ENCODE peak calls at places on chromosomes 5 and 9, in eight cellular contexts. L is left lung, W is WTC11, M is hepatocyte, A is ovary, Z is fibroblast of lung, Q is RWPE1, E is pancreas. D is an unnamed sample.

GRCh38 chr9:114155967-114156294 is 594 bp downstream of the COL27A1 start:
- DNase-seq in L (peak), E (no peak), Q (peak), W (peak), A (no peak), M (no peak), Z (no peak), D (no peak)

GRCh38 chr9:77649109-77649812 is 1.1 kb upstream of the GNA14 start:
- DNase-seq in Q (peak), E (no peak), Z (peak), L (no peak), W (no peak), M (no peak), A (no peak), D (no peak)

GRCh38 chr5:62779010-62779422 is 200.4 kb downstream of the LRRC70 start:
- DNase-seq in A (no peak), L (no peak), Q (peak), E (no peak), Z (peak), M (peak), W (peak), D (no peak)

GRCh38 chr5:154756203-154756870 is 1.2 kb downstream of the LARP1 start:
- DNase-seq in Z (no peak), M (peak), W (no peak), E (peak), L (peak), Q (peak), A (peak), D (no peak)

GRCh38 chr5:65209341-65209740 is 272.4 kb downstream of the ADAMTS6 start:
- DNase-seq in A (no peak), W (no peak), Z (peak), L (no peak), E (no peak), Q (peak), M (no peak), D (no peak)

GRCh38 chr5:93621340-93621872 is 38.4 kb downstream of the NR2F1 start:
- DNase-seq in E (peak), Q (peak), A (peak), W (peak), Z (peak), L (peak), M (peak), D (peak)

GRCh38 chr9:123997665-123998277 is 13.8 kb upstream of the LHX2 start:
- DNase-seq in E (no peak), Z (no peak), M (no peak), L (peak), Q (peak), A (no peak), W (peak), D (no peak)

GRCh38 chr5:142387022-142387682 is 62.3 kb upstream of the SPRY4 start:
- DNase-seq in Z (no peak), L (no peak), W (no peak), Q (no peak), E (no peak), A (no peak), M (no peak), D (no peak)

GRCh38 chr5:149671544-149671943 is 58.6 kb upstream of the PPARGC1B start:
- DNase-seq in W (no peak), L (no peak), M (no peak), A (no peak), E (no peak), Z (no peak), Q (peak), D (peak)

GRCh38 chr5:73812457-73812856 is 186.5 kb downstream of the ARHGEF28 start:
- DNase-seq in Q (no peak), L (no peak), M (no peak), A (no peak), Z (no peak), W (no peak), E (no peak), D (no peak)

GRCh38 chr5:150397749-150398431 is 14.8 kb downstream of the CD74 start:
- DNase-seq in M (no peak), L (no peak), W (no peak), Z (no peak), A (no peak), E (no peak), Q (no peak), D (no peak)

GRCh38 chr9:14616188-14616982 is 76.8 kb downstream of the ZDHHC21 start:
- DNase-seq in L (no peak), W (no peak), Q (peak), M (peak), A (no peak), Z (peak), E (no peak), D (no peak)

GRCh38 chr9:112696461-112696860 is 21.5 kb downstream of the INIP start:
- DNase-seq in W (no peak), Q (no peak), A (no peak), Z (no peak), M (no peak), L (no peak), E (no peak), D (no peak)

GRCh38 chr5:55418994-55419991 is 111.5 kb downstream of the MTREX start:
- DNase-seq in W (no peak), L (no peak), E (no peak), A (no peak), Z (peak), M (no peak), Q (no peak), D (no peak)

GRCh38 chr5:28807230-28807629 is 1768.8 kb upstream of the CDH9 start:
- DNase-seq in E (no peak), Z (no peak), A (no peak), M (no peak), L (no peak), Q (peak), W (no peak), D (no peak)

GRCh38 chr5:28809811-28810750 is 1771.7 kb upstream of the CDH9 start:
- DNase-seq in Q (no peak), W (no peak), E (no peak), Z (no peak), L (peak), M (no peak), A (no peak), D (no peak)

GRCh38 chr5:28810751-28811136 is 1772.4 kb upstream of the CDH9 start:
- DNase-seq in Z (no peak), W (no peak), L (no peak), Q (no peak), E (no peak), M (no peak), A (no peak), D (no peak)

GRCh38 chr5:28808967-28809810 is 1770.8 kb upstream of the CDH9 start:
- DNase-seq in M (no peak), L (peak), A (no peak), Z (no peak), Q (no peak), E (no peak), W (no peak), D (no peak)
- TF ChIP-seq CTCF in M (no peak), L (no peak), A (no peak), Z (no peak), Q (no peak), E (no peak), W (no peak), D (no peak)

DNA sequence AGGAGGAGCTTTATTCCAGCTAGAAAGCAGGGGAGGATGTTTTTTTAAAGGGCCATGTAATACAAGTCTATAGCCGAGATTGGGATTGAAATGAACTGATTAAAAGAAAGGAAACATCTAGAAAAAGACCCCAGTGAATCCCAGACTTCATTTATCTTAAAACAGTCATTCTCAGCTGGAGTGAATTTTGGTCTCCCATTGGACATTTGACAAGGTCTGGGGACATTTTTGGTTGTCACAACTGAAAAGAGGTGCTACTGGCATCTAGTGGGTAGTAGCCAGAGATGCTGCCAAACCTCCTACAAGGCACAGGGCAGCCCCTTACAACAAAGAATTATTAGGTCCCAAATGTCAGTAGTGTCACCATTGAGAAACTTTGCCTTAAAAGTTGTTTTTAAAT is 16.3 kb upstream of the SPINK4 start:
- DNase-seq in Q (no peak), A (no peak), E (no peak), L (no peak), M (no peak), Z (peak), W (no peak), D (no peak)
- TF ChIP-seq CTCF in Q (no peak), A (no peak), E (no peak), L (no peak), M (no peak), Z (peak), W (no peak), D (peak)

GRCh38 chr5:23820764-23821471 is 313.5 kb downstream of the PRDM9 start:
- DNase-seq in L (no peak), A (no peak), E (no peak), M (peak), W (no peak), Z (peak), Q (peak), D (no peak)
- TF ChIP-seq CTCF in L (no peak), A (no peak), E (peak), M (peak), W (peak), Z (peak), Q (peak), D (peak)

DNA sequence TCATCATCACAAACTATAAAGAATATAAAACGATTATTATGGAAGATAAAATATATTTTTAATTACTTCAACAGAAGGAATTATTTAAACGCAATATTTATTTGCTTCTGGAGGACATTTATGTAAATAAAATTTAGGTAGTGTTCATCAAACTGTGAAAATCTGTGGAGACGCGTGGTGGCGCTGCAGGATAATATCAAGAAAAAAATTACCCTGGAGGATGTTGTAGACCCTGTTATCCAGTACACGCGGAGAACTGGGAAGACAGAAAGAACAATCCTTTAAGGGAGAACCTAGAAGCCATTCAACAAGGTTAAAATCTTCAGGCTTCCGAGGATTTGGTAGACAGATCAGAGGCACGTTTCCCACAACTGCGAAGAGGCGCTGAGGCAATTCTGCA is at the start of gene PCDHB12:
- DNase-seq in Z (no peak), W (peak), E (peak), A (no peak), L (no peak), M (no peak), Q (no peak), D (no peak)
- TF ChIP-seq CTCF in Z (no peak), W (peak), E (no peak), A (no peak), L (no peak), M (no peak), Q (no peak), D (no peak)

GRCh38 chr5:90136952-90137528 is 272.5 kb downstream of the CETN3 start:
- DNase-seq in M (no peak), E (no peak), W (no peak), Q (no peak), A (no peak), Z (no peak), L (peak), D (no peak)

GRCh38 chr5:90133941-90134340 is 275.6 kb downstream of the CETN3 start:
- DNase-seq in M (no peak), Q (no peak), Z (no peak), L (no peak), E (no peak), A (no peak), W (no peak), D (no peak)

GRCh38 chr5:90134381-90134780 is 275.2 kb downstream of the CETN3 start:
- DNase-seq in A (no peak), W (no peak), Q (no peak), Z (no peak), E (no peak), L (no peak), M (no peak), D (no peak)

GRCh38 chr5:90134892-90135291 is 274.7 kb downstream of the CETN3 start:
- DNase-seq in L (no peak), Q (no peak), M (peak), W (no peak), Z (peak), E (no peak), A (peak), D (no peak)

GRCh38 chr5:90135979-90136378 is 273.6 kb downstream of the CETN3 start:
- DNase-seq in A (no peak), Z (no peak), Q (no peak), M (peak), W (peak), E (no peak), L (peak), D (no peak)
- TF ChIP-seq CTCF in A (no peak), Z (no peak), Q (no peak), M (peak), W (peak), E (no peak), L (no peak), D (peak)